ENCODE peak calls at places on chromosome 1, in five cellular contexts. One of them, this sample, is unnamed.

GRCh38 chr1:243851129-243851756 is 1.2 kb upstream of the AKT3 start:
- DNase-seq in HCT116: no peak
- DNase-seq in OCI-LY7: no peak
- DNase-seq in MM.1S: no peak
- DNase-seq in neural progenitor cell: no peak
- DNase-seq in this sample: no peak

GRCh38 chr1:179310721-179311120 is 17.1 kb downstream of the SOAT1 start:
- DNase-seq in neural progenitor cell: no peak
- DNase-seq in OCI-LY7: no peak
- DNase-seq in MM.1S: no peak
- DNase-seq in HCT116: no peak
- DNase-seq in this sample: peak; percentile 90

GRCh38 chr1:88662723-88663122 is 21.4 kb upstream of the PKN2 start:
- DNase-seq in MM.1S: no peak
- DNase-seq in HCT116: no peak
- DNase-seq in neural progenitor cell: no peak
- DNase-seq in OCI-LY7: no peak
- DNase-seq in this sample: no peak

GRCh38 chr1:247467008-247467572 is 9.2 kb upstream of the OR2B11 start:
- DNase-seq in HCT116: no peak
- DNase-seq in OCI-LY7: no peak
- DNase-seq in MM.1S: no peak
- DNase-seq in neural progenitor cell: no peak
- DNase-seq in this sample: no peak

GRCh38 chr1:229596961-229597699 is 28.8 kb downstream of the TAF5L start:
- DNase-seq in MM.1S: no peak
- DNase-seq in HCT116: no peak
- DNase-seq in OCI-LY7: no peak
- DNase-seq in neural progenitor cell: no peak
- DNase-seq in this sample: peak; percentile 88

GRCh38 chr1:177255411-177255810 is 84.7 kb downstream of the BRINP2 start:
- DNase-seq in neural progenitor cell: no peak
- DNase-seq in MM.1S: no peak
- DNase-seq in OCI-LY7: no peak
- DNase-seq in HCT116: no peak
- DNase-seq in this sample: peak; percentile 44

GRCh38 chr1:228092342-228093049 is 10.0 kb downstream of the ARF1 start:
- DNase-seq in OCI-LY7: no peak
- DNase-seq in HCT116: no peak
- DNase-seq in neural progenitor cell: no peak
- DNase-seq in MM.1S: no peak
- DNase-seq in this sample: no peak

GRCh38 chr1:100912019-100912418 is 16.1 kb downstream of the SLC30A7 start:
- DNase-seq in OCI-LY7: no peak
- DNase-seq in HCT116: no peak
- DNase-seq in neural progenitor cell: no peak
- DNase-seq in MM.1S: no peak
- DNase-seq in this sample: no peak

GRCh38 chr1:233714631-233715217 is 100.8 kb downstream of the KCNK1 start:
- DNase-seq in neural progenitor cell: no peak
- DNase-seq in HCT116: no peak
- DNase-seq in MM.1S: no peak
- DNase-seq in OCI-LY7: no peak
- DNase-seq in this sample: no peak

DNA sequence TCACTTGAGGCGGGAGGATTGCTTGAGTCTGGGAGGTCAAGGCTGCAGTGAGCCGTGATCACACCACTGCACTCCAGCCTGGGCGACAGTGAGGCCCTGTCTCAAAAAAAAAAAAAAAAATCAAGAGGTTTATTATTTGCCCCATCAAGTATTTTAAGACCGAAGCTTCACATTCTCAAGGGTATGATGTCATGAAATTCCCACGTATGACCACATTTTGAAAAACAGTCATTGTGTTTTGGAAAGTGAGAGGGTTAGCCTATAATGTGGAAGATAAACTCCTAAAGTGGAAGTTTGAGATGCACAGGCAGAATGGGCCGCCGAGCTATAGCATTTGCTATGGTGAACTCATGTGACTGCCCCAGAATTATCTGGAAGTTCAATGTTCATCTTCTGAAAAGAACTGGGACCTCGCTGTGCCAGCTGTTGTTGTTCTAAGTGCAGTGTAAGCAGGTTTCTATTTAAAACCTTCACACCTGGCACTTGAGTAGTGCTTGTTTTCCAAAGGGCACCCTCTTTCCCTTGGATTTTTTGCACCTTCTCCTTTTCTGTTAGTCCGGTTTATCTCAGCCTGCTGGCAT is 96.9 kb upstream of the SLC25A33 start:
- DNase-seq in neural progenitor cell: no peak
- DNase-seq in MM.1S: no peak
- DNase-seq in OCI-LY7: no peak
- DNase-seq in HCT116: no peak
- DNase-seq in this sample: peak; percentile 25
- H3K27ac ChIP-seq in neural progenitor cell: no peak overlapping the region
- H3K27ac ChIP-seq in MM.1S: no peak overlapping the region
- H3K27ac ChIP-seq in OCI-LY7: no peak overlapping the region
- H3K27ac ChIP-seq in HCT116: no peak overlapping the region
- H3K27ac ChIP-seq in this sample: no peak overlapping the region

GRCh38 chr1:24725209-24725651 is 20.0 kb upstream of the CLIC4 start:
- DNase-seq in OCI-LY7: no peak
- DNase-seq in HCT116: no peak
- DNase-seq in neural progenitor cell: peak; percentile 73
- DNase-seq in MM.1S: no peak
- DNase-seq in this sample: peak; percentile 43

GRCh38 chr1:24726741-24727140 is 18.5 kb upstream of the CLIC4 start:
- DNase-seq in neural progenitor cell: no peak
- DNase-seq in OCI-LY7: peak; percentile 33
- DNase-seq in HCT116: no peak
- DNase-seq in MM.1S: peak; percentile 10
- DNase-seq in this sample: no peak

GRCh38 chr1:24728982-24729381 is 16.3 kb upstream of the CLIC4 start:
- DNase-seq in neural progenitor cell: no peak
- DNase-seq in MM.1S: no peak
- DNase-seq in HCT116: no peak
- DNase-seq in OCI-LY7: no peak
- DNase-seq in this sample: no peak

GRCh38 chr1:24724345-24725208 is 20.7 kb upstream of the CLIC4 start:
- DNase-seq in HCT116: peak; percentile 84
- DNase-seq in neural progenitor cell: peak; percentile 40
- DNase-seq in OCI-LY7: no peak
- DNase-seq in MM.1S: no peak
- DNase-seq in this sample: peak; percentile 43

GRCh38 chr1:24727490-24728214 is 17.6 kb upstream of the CLIC4 start:
- DNase-seq in OCI-LY7: peak; percentile 53
- DNase-seq in neural progenitor cell: no peak
- DNase-seq in HCT116: no peak
- DNase-seq in MM.1S: peak; percentile 94
- DNase-seq in this sample: peak; percentile 96
- TF ChIP-seq EZH2phosphoT487 in OCI-LY7: no peak
- TF ChIP-seq EZH2phosphoT487 in neural progenitor cell: no peak
- TF ChIP-seq EZH2phosphoT487 in HCT116: no peak
- TF ChIP-seq EZH2phosphoT487 in MM.1S: no peak
- TF ChIP-seq EZH2phosphoT487 in this sample: no peak

GRCh38 chr1:7477593-7477992 is 293.5 kb upstream of the VAMP3 start:
- DNase-seq in OCI-LY7: no peak
- DNase-seq in HCT116: no peak
- DNase-seq in MM.1S: no peak
- DNase-seq in neural progenitor cell: no peak
- DNase-seq in this sample: no peak

GRCh38 chr1:7479544-7479943 is 291.6 kb upstream of the VAMP3 start:
- DNase-seq in neural progenitor cell: no peak
- DNase-seq in MM.1S: no peak
- DNase-seq in HCT116: no peak
- DNase-seq in OCI-LY7: no peak
- DNase-seq in this sample: no peak

GRCh38 chr1:7478142-7478796 is 292.8 kb upstream of the VAMP3 start:
- DNase-seq in neural progenitor cell: no peak
- DNase-seq in HCT116: no peak
- DNase-seq in MM.1S: no peak
- DNase-seq in OCI-LY7: no peak
- DNase-seq in this sample: no peak

GRCh38 chr1:7476861-7477534 is 294.1 kb upstream of the VAMP3 start:
- DNase-seq in OCI-LY7: no peak
- DNase-seq in HCT116: no peak
- DNase-seq in neural progenitor cell: peak; percentile 77
- DNase-seq in MM.1S: no peak
- DNase-seq in this sample: no peak

GRCh38 chr1:7478797-7479499 is 292.1 kb upstream of the VAMP3 start:
- DNase-seq in MM.1S: no peak
- DNase-seq in HCT116: no peak
- DNase-seq in OCI-LY7: no peak
- DNase-seq in neural progenitor cell: no peak
- DNase-seq in this sample: peak; percentile 98
- H3K27ac ChIP-seq in MM.1S: no peak overlapping the region
- H3K27ac ChIP-seq in HCT116: no peak overlapping the region
- H3K27ac ChIP-seq in OCI-LY7: no peak overlapping the region
- H3K27ac ChIP-seq in neural progenitor cell: no peak overlapping the region
- H3K27ac ChIP-seq in this sample: peak overlapping the region; percentile 79

GRCh38 chr1:151472852-151473731 is 13.8 kb upstream of the POGZ start:
- DNase-seq in neural progenitor cell: peak; percentile 65
- DNase-seq in OCI-LY7: no peak
- DNase-seq in HCT116: no peak
- DNase-seq in MM.1S: no peak
- DNase-seq in this sample: peak; percentile 56
- TF ChIP-seq EZH2phosphoT487 in neural progenitor cell: no peak
- TF ChIP-seq EZH2phosphoT487 in OCI-LY7: no peak
- TF ChIP-seq EZH2phosphoT487 in HCT116: no peak
- TF ChIP-seq EZH2phosphoT487 in MM.1S: no peak
- TF ChIP-seq EZH2phosphoT487 in this sample: no peak

DNA sequence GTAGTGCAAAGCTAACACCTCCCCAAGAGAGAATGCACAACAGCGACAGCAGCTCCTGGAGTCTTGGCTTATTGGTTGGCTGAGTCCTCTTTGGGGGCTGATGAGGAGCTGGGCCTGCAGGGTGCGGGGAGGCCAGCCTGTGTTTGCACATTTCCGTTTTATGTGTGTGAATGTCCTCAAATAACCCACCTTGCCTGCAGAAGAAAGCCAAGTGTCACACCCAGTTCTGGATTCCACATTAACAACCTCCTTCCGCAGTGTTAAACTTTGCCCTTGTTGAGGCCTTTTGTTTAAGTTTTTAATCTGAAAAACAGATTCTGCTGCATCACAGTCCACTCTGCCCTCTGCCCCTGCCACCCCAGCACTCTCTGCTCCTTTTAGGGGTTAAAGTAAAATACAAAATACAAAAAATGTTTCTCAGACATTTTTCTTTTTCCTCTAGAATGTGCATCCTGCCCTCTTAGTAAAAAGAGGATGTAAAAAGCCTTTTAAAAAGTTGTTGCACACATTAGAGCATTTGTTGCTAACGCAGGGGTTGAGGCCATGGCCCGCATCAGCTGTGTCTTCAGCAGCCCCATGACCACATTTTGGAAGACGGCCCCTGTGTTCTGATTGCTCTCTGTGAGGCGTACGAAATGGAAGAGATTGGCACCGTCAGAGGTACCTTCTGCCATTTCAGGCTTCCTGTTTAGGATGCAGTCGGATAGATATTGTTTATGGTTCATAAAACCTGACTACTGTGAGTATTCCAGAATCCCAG is 274.3 kb downstream of the TM2D1 start:
- DNase-seq in neural progenitor cell: no peak
- DNase-seq in MM.1S: no peak
- DNase-seq in HCT116: no peak
- DNase-seq in OCI-LY7: no peak
- DNase-seq in this sample: no peak
- H3K27ac ChIP-seq in neural progenitor cell: no peak overlapping the region
- H3K27ac ChIP-seq in MM.1S: no peak overlapping the region
- H3K27ac ChIP-seq in HCT116: no peak overlapping the region
- H3K27ac ChIP-seq in OCI-LY7: no peak overlapping the region
- H3K27ac ChIP-seq in this sample: no peak overlapping the region

GRCh38 chr1:221725683-221726330 is 16.1 kb downstream of the DUSP10 start:
- DNase-seq in OCI-LY7: no peak
- DNase-seq in MM.1S: no peak
- DNase-seq in neural progenitor cell: no peak
- DNase-seq in HCT116: no peak
- DNase-seq in this sample: peak; percentile 83
- TF ChIP-seq EZH2phosphoT487 in OCI-LY7: no peak
- TF ChIP-seq EZH2phosphoT487 in MM.1S: no peak
- TF ChIP-seq EZH2phosphoT487 in neural progenitor cell: no peak
- TF ChIP-seq EZH2phosphoT487 in HCT116: no peak
- TF ChIP-seq EZH2phosphoT487 in this sample: no peak

GRCh38 chr1:236200925-236201324 is 58.6 kb downstream of the GPR137B start:
- DNase-seq in MM.1S: no peak
- DNase-seq in OCI-LY7: no peak
- DNase-seq in neural progenitor cell: no peak
- DNase-seq in HCT116: no peak
- DNase-seq in this sample: no peak
- H3K27ac ChIP-seq in MM.1S: no peak overlapping the region
- H3K27ac ChIP-seq in OCI-LY7: no peak overlapping the region
- H3K27ac ChIP-seq in neural progenitor cell: no peak overlapping the region
- H3K27ac ChIP-seq in HCT116: no peak overlapping the region
- H3K27ac ChIP-seq in this sample: no peak overlapping the region

GRCh38 chr1:111475706-111476105 is 1.9 kb downstream of the C1orf162 start:
- DNase-seq in OCI-LY7: no peak
- DNase-seq in MM.1S: no peak
- DNase-seq in neural progenitor cell: no peak
- DNase-seq in HCT116: no peak
- DNase-seq in this sample: no peak
- TF ChIP-seq EZH2phosphoT487 in OCI-LY7: no peak
- TF ChIP-seq EZH2phosphoT487 in MM.1S: no peak
- TF ChIP-seq EZH2phosphoT487 in neural progenitor cell: no peak
- TF ChIP-seq EZH2phosphoT487 in HCT116: no peak
- TF ChIP-seq EZH2phosphoT487 in this sample: no peak

This sample was measured in GM23248.